ENCODE peak calls at places on chromosomes 2 and 18, in eight cellular contexts. S, X, U, W, B, D, R and K are unnamed samples.

GRCh38 chr2:96260404-96261260 is 5.2 kb downstream of the TMEM127 start:
- DNase-seq in W (peak), B (peak), X (peak), S (peak), U (peak), R (peak), D (no peak), K (peak)

GRCh38 chr2:225494100-225494459 is 94.6 kb downstream of the NYAP2 start:
- DNase-seq in U (no peak), X (no peak), S (no peak), R (no peak), D (no peak), W (no peak), B (no peak), K (no peak)

GRCh38 chr18:76754381-76754780 is 68.0 kb upstream of the ZNF236 start:
- DNase-seq in W (no peak), U (no peak), B (no peak), D (no peak), X (no peak), S (no peak), R (no peak), K (no peak)

GRCh38 chr2:29295843-29296242 is 180.6 kb downstream of the CLIP4 start:
- DNase-seq in R (no peak), S (peak), U (no peak), X (peak), B (peak), W (peak), D (no peak), K (no peak)

GRCh38 chr2:14673351-14673875 is 40.9 kb downstream of the LRATD1 start:
- DNase-seq in S (no peak), X (no peak), W (no peak), B (no peak), D (no peak), R (no peak), U (peak), K (no peak)

GRCh38 chr2:71800106-71800809 is 346.9 kb downstream of the DYSF start:
- DNase-seq in R (no peak), U (no peak), B (no peak), S (peak), W (no peak), X (no peak), D (no peak), K (no peak)

GRCh38 chr2:120863173-120863545 is 127.5 kb downstream of the GLI2 start:
- DNase-seq in S (no peak), D (peak), X (no peak), U (no peak), B (no peak), W (no peak), R (no peak), K (no peak)

GRCh38 chr2:42339191-42339912 is 21.7 kb downstream of the COX7A2L start:
- DNase-seq in R (no peak), D (no peak), B (no peak), X (peak), W (no peak), S (peak), U (no peak), K (no peak)

GRCh38 chr2:195879153-195879552 is 189.5 kb downstream of the DNAH7 start:
- DNase-seq in D (no peak), W (no peak), B (no peak), X (no peak), U (no peak), R (no peak), S (no peak), K (no peak)

GRCh38 chr2:130165293-130166016 is 15.9 kb downstream of the SMPD4 start:
- DNase-seq in D (no peak), B (no peak), S (no peak), R (no peak), W (no peak), U (no peak), X (no peak), K (no peak)